ENCODE peak calls at places on chromosomes 7 and 10, in seven cellular contexts. E is A549, V is mucosa of descending colon, X is body of pancreas, N is thyroid gland, Q is esophagus muscularis mucosa, P is PC-9. L is an unnamed sample.

GRCh38 chr7:46444266-46444665 is 523.2 kb upstream of the IGFBP3 start:
- DNase-seq in E (peak; percentile 23), V (no peak), X (no peak), N (no peak), Q (no peak), P (no peak), L (no peak)

GRCh38 chr7:120860151-120860550 is 2.2 kb upstream of the TSPAN12 start:
- DNase-seq in E (no peak), V (no peak), X (no peak), N (no peak), Q (no peak), P (no peak), L (no peak)

GRCh38 chr10:129328531-129328930 is 138.5 kb upstream of the MGMT start:
- DNase-seq in E (no peak), V (no peak), X (no peak), N (no peak), Q (peak; percentile 14), P (no peak), L (no peak)

GRCh38 chr7:154842608-154843007 is 160.3 kb downstream of the PAXIP1 start:
- DNase-seq in E (no peak), V (no peak), X (no peak), N (no peak), Q (no peak), P (no peak), L (no peak)

GRCh38 chr7:1598961-1599360 is 29.1 kb upstream of the PSMG3 start:
- DNase-seq in E (no peak), V (no peak), X (no peak), N (no peak), Q (no peak), P (no peak), L (no peak)

GRCh38 chr7:2824678-2825461 is 19.2 kb downstream of the GNA12 start:
- DNase-seq in E (no peak), V (no peak), X (no peak), N (no peak), Q (no peak), P (no peak), L (no peak)

GRCh38 chr10:99329891-99330674 is 927 bp downstream of the CNNM1 start:
- DNase-seq in E (peak; percentile 45), V (no peak), X (peak; percentile 51), N (peak; percentile 33), Q (no peak), P (no peak), L (no peak)

GRCh38 chr10:10942441-10942840 is 75.2 kb upstream of the CELF2 start:
- DNase-seq in E (no peak), V (no peak), X (no peak), N (no peak), Q (no peak), P (no peak), L (no peak)

GRCh38 chr7:115676080-115676479 is 354.5 kb downstream of the TFEC start:
- DNase-seq in E (peak; percentile 56), V (no peak), X (no peak), N (no peak), Q (no peak), P (no peak), L (peak; percentile 63)

GRCh38 chr10:67697646-67698245 is 1.8 kb upstream of the CTNNA3 start:
- DNase-seq in E (peak; percentile 63), V (no peak), X (peak; percentile 32), N (peak; percentile 12), Q (no peak), P (peak; percentile 51), L (peak; percentile 61)

GRCh38 chr7:139572704-139573395 is 49.4 kb downstream of the CLEC2L start:
- DNase-seq in E (no peak), V (no peak), X (no peak), N (no peak), Q (no peak), P (no peak), L (no peak)

GRCh38 chr10:29862926-29863614 is 196.3 kb downstream of the JCAD start:
- DNase-seq in E (peak; percentile 16), V (no peak), X (no peak), N (peak; percentile 44), Q (no peak), P (peak; percentile 98), L (peak; percentile 69)

GRCh38 chr10:88232029-88232895 is 350.9 kb downstream of the RNLS start:
- DNase-seq in E (no peak), V (peak; percentile 65), X (peak; percentile 72), N (peak; percentile 72), Q (no peak), P (no peak), L (no peak)

GRCh38 chr10:29397221-29397620 is 108.4 kb downstream of the LYZL1 start:
- DNase-seq in E (no peak), V (no peak), X (no peak), N (no peak), Q (no peak), P (no peak), L (no peak)

GRCh38 chr10:50310560-50311174 is 59.4 kb upstream of the ASAH2 start:
- DNase-seq in E (peak; percentile 57), V (no peak), X (peak; percentile 11), N (no peak), Q (no peak), P (no peak), L (peak; percentile 53)

GRCh38 chr7:107581387-107582013 is 1.5 kb downstream of the BCAP29 start:
- DNase-seq in E (no peak), V (no peak), X (no peak), N (no peak), Q (no peak), P (peak; percentile 65), L (no peak)

GRCh38 chr7:2527505-2528464 is 8.2 kb downstream of the LFNG start:
- DNase-seq in E (peak; percentile 75), V (peak; percentile 62), X (no peak), N (no peak), Q (no peak), P (peak; percentile 82), L (peak; percentile 70)

GRCh38 chr10:30997536-30998252 is 34.0 kb downstream of the ZNF438 start:
- DNase-seq in E (no peak), V (no peak), X (no peak), N (no peak), Q (no peak), P (no peak), L (no peak)

GRCh38 chr7:52120908-52121307 is 804.3 kb upstream of the COBL start:
- DNase-seq in E (no peak), V (no peak), X (no peak), N (no peak), Q (no peak), P (no peak), L (no peak)
- H3K4me3 ChIP-seq in E (no peak overlapping the region), V (no peak overlapping the region), X (no peak overlapping the region), N (no peak overlapping the region), Q (no peak overlapping the region), P (no peak overlapping the region), L (no peak overlapping the region)

DNA sequence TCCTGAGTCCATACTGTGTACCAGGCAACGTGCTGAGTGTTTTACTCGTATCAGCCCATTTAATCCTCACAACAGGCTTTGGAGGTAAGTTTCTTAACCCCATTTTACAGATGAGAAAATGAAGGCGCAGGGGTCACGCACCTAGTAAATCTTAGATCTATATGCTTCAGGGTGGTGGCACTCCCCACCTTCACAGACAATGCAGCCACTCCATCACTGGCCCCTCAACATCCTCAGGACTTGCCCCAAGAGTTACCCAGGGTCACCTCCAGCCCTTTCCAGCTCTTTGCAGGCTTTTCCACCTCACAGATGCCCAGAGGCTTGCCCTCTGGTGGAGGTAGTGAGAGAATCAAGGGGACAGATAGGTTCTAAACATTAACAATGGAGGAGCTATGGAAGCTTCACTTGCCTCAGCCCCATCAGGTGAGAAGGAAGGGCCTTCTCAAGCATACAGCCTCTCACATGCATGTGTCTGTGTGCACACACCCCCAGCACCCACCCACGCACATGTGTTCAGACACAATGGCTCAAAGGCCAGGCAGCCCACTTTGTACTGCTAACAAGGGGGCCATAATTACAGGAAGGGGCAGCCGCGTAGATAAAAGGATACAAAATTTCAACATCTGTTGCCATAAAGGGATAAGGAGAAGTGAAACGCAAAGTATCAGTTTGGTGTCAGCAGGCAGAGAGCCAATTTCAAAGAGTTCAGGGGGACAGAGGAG is 29.1 kb downstream of the DPCD start:
- DNase-seq in E (no peak), V (no peak), X (no peak), N (no peak), Q (no peak), P (no peak), L (no peak)
- TF ChIP-seq CTCF in E (no peak), V (no peak), X (no peak), N (no peak), Q (no peak), P (no peak), L (peak; percentile 1)

GRCh38 chr7:138425026-138425425 is 35.0 kb upstream of the TRIM24 start:
- DNase-seq in E (no peak), V (no peak), X (no peak), N (no peak), Q (no peak), P (no peak), L (no peak)

GRCh38 chr7:138433583-138434437 is 26.2 kb upstream of the TRIM24 start:
- DNase-seq in E (no peak), V (no peak), X (no peak), N (no peak), Q (no peak), P (no peak), L (no peak)

GRCh38 chr7:138431517-138431916 is 28.5 kb upstream of the TRIM24 start:
- DNase-seq in E (no peak), V (no peak), X (no peak), N (no peak), Q (no peak), P (no peak), L (no peak)

GRCh38 chr7:138434458-138435093 is 25.5 kb upstream of the TRIM24 start:
- DNase-seq in E (no peak), V (no peak), X (no peak), N (no peak), Q (no peak), P (no peak), L (no peak)

DNA sequence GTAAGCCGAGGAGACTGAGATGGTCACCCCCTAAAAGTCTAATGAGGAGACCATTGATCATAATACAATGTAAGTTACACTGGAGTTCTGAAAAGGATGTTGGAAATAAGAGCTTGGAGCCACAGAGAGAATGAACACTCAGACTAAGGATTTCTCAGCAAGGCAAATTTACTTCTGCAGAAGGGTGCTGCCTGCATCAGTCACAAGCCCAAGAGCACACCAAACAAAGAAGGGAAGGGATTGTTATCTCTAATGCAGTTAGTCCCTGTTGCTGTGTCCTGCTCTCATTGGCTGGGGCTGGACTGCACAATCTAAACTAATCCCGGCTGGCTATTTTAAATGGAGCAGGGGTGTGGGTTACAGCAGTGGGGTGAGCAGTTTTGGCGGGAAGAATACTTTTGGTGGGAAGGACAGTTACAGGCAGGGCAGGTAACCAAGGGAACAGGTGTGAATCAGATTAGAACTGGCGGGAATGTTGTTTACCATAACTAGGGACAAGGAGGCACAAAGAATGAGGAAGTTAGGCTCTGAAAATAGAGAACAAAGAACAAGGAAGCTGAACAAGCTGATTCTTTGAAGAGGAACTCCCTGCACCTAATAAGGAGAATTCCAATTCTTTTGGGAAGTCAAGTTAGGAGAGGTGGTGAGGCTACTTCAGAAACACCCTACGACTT is 30.3 kb upstream of the TRIM24 start:
- DNase-seq in E (peak; percentile 14), V (no peak), X (no peak), N (no peak), Q (no peak), P (no peak), L (no peak)
- H3K9me3 ChIP-seq in E (peaks cover 31% of the 10 kb centered on the region), V (peaks cover 44% of the 10 kb centered on the region), X (peaks cover 24% of the 10 kb centered on the region), N (no peaks in the 10 kb centered on the region), Q (peaks cover 45% of the 10 kb centered on the region), P (peaks cover 29% of the 10 kb centered on the region), L (peaks cover 50% of the 10 kb centered on the region)

DNA sequence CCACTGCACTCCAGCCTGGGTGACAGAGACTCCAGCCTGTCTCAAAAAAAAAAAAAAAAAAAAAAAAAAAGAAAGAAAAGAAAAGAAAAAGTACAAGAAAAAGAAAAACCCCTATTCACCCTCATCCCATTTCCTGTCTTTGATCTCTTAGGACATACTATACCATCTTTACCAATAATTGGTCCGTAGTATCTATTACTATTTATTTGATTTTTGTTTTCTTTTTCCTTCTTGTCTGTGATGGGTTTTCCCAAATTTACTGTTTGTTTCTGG is 41.6 kb downstream of the PDIA4 start:
- DNase-seq in E (no peak), V (no peak), X (no peak), N (no peak), Q (no peak), P (no peak), L (no peak)
- H3K4me3 ChIP-seq in E (peak overlapping the region; percentile 59), V (no peak overlapping the region), X (no peak overlapping the region), N (no peak overlapping the region), Q (no peak overlapping the region), P (peak overlapping the region; percentile 88), L (peak overlapping the region; percentile 19)

L was measured in Caco-2.